ENCODE peak calls at places on chromosomes 16 and 17, in six cellular contexts. F is lung; N is NCI-H1930; O is COR-L47; P is T-helper 2 cell; M is naive thymus-derived CD4-positive, alpha-beta T cell. D is an unnamed sample.

GRCh38 chr17:28746611-28747045 is 2.8 kb downstream of the TRAF4 start:
- DNase-seq in F (peak), N (no peak), O (peak), P (no peak), M (no peak), D (no peak)

GRCh38 chr16:55655709-55656694 is at the start of gene SLC6A2:
- DNase-seq in F (no peak), N (peak), O (no peak), P (no peak), M (no peak), D (no peak)

GRCh38 chr16:30004811-30005242 is 6.0 kb downstream of the DOC2A start:
- DNase-seq in F (no peak), N (no peak), O (no peak), P (no peak), M (no peak), D (no peak)

GRCh38 chr17:78144146-78144719 is 2.0 kb upstream of the C17orf99 start:
- DNase-seq in F (peak), N (no peak), O (peak), P (no peak), M (no peak), D (no peak)

GRCh38 chr16:28610595-28611270 is 889 bp upstream of the SULT1A1 start:
- DNase-seq in F (no peak), N (no peak), O (no peak), P (no peak), M (no peak), D (no peak)

GRCh38 chr16:1579214-1579613 is 32.7 kb downstream of the IFT140 start:
- DNase-seq in F (no peak), N (no peak), O (no peak), P (no peak), M (no peak), D (no peak)

GRCh38 chr16:50251375-50252081 is 14.8 kb upstream of the ADCY7 start:
- DNase-seq in F (peak), N (no peak), O (no peak), P (no peak), M (no peak), D (peak)

GRCh38 chr16:81181013-81181720 is 57.3 kb upstream of the BCO1 start:
- DNase-seq in F (peak), N (peak), O (no peak), P (no peak), M (no peak), D (no peak)

GRCh38 chr16:81029930-81030604 is 5.6 kb upstream of the ATMIN start:
- DNase-seq in F (no peak), N (no peak), O (no peak), P (no peak), M (no peak), D (no peak)

GRCh38 chr17:3695129-3695722 is 729 bp downstream of the P2RX5 start:
- DNase-seq in F (no peak), N (no peak), O (no peak), P (no peak), M (no peak), D (peak)

GRCh38 chr16:11738742-11739544 is 3.7 kb downstream of the TXNDC11 start:
- DNase-seq in F (no peak), N (no peak), O (no peak), P (no peak), M (no peak), D (no peak)

GRCh38 chr17:80330276-80330675 is 69.6 kb downstream of the RNF213 start:
- DNase-seq in F (no peak), N (no peak), O (no peak), P (no peak), M (no peak), D (no peak)

GRCh38 chr16:46920402-46921068 is 36.4 kb downstream of the GPT2 start:
- DNase-seq in F (peak), N (no peak), O (no peak), P (no peak), M (no peak), D (no peak)